ENCODE peak calls at places on chromosomes 3 and 15, in five cellular contexts. U is uterus, T is body of pancreas, A is GM23338, Z is right lobe of liver. H is an unnamed sample.

GRCh38 chr3:127610105-127610504 is 11.9 kb downstream of the MCM2 start:
- DNase-seq in U (no peak), T (no peak), A (no peak), Z (no peak), H (no peak)

GRCh38 chr3:81251108-81251507 is 510.3 kb downstream of the GBE1 start:
- DNase-seq in U (no peak), T (no peak), A (no peak), Z (no peak), H (no peak)

GRCh38 chr3:24341668-24342067 is 153.0 kb downstream of the THRB start:
- DNase-seq in U (no peak), T (no peak), A (no peak), Z (no peak), H (no peak)

GRCh38 chr3:8992199-8992598 is 28.9 kb upstream of the RAD18 start:
- DNase-seq in U (no peak), T (no peak), A (no peak), Z (no peak), H (no peak)

GRCh38 chr3:169091196-169091595 is 572.3 kb downstream of the MECOM start:
- DNase-seq in U (no peak), T (no peak), A (no peak), Z (no peak), H (no peak)

GRCh38 chr3:108673988-108674661 is 83.1 kb downstream of the RETNLB start:
- DNase-seq in U (no peak), T (no peak), A (no peak), Z (no peak), H (no peak)

GRCh38 chr3:10504161-10505049 is 981 bp downstream of the ATP2B2 start:
- DNase-seq in U (no peak), T (no peak), A (no peak), Z (no peak), H (no peak)

GRCh38 chr3:45269952-45270351 is 43.9 kb upstream of the TMEM158 start:
- DNase-seq in U (no peak), T (no peak), A (no peak), Z (no peak), H (no peak)

GRCh38 chr3:184230603-184231528 is 1.5 kb downstream of the VWA5B2 start:
- DNase-seq in U (no peak), T (peak; percentile 53), A (peak; percentile 65), Z (no peak), H (no peak)

GRCh38 chr3:69451594-69451993 is 65.7 kb upstream of the FRMD4B start:
- DNase-seq in U (no peak), T (no peak), A (peak; percentile 21), Z (no peak), H (no peak)

GRCh38 chr3:61181874-61182273 is 69.4 kb downstream of the FHIT start:
- DNase-seq in U (no peak), T (peak; percentile 9), A (no peak), Z (peak; percentile 33), H (no peak)

GRCh38 chr3:171967137-171967783 is 72.1 kb upstream of the FNDC3B start:
- DNase-seq in U (no peak), T (peak; percentile 47), A (no peak), Z (no peak), H (no peak)

GRCh38 chr3:151837057-151837456 is 23.1 kb downstream of the AADAC start:
- DNase-seq in U (no peak), T (peak; percentile 54), A (peak; percentile 49), Z (no peak), H (peak; percentile 61)

GRCh38 chr15:69116391-69116790 is 44.0 kb upstream of the GLCE start:
- DNase-seq in U (no peak), T (no peak), A (peak; percentile 58), Z (no peak), H (no peak)

DNA sequence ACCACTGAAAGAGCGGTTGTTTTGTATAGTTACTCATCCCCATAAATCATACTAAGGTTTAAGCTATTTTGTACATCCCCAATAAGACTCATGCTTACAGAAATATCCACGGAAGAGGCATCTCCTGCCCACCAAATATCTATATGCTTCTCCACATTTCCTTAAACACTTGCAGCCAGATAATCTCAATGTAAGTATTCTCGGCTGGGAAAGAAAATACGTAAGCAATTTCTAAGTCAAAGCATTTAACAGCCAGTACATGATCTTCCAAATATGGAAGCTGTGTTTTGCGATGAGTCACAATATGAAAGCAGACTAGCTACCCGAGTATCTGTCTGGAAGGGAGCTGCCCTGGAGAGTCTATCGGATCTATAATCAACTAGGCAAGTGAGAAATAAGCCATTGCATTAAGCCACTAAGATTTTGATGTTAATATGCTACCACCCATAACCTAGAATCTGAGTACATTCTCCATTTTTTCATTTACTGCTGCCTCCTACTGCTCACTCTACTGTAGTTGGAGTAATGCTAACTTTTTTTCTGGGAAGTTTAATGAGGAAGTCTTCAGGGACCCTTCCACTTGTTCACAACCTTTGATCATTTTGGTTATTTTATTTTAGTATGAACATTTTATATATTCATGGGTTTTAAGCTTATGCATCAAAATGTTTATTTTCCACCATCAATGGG is 26.9 kb upstream of the ZMAT3 start:
- DNase-seq in U (no peak), T (no peak), A (no peak), Z (no peak), H (no peak)
- TF ChIP-seq CTCF in U (no peak), T (no peak), A (no peak), Z (no peak), H (no peak)

DNA sequence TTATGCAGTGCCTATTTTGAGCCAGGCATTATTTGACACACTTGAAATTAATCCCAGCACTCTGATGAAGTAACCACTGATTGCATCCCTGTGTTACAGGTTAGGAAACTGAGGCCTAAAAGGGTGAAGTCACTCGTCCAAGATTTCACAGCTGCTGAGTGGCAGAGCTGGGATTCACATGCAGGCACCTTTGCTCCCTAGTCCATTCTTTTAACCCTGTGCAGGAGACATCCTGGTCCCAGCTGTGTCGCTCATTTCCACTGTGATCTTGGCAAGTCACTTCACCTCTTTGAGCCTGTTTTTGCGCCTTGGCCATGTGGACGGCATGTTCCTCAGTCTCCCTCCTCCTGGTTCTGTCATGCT is 70.5 kb downstream of the SMAD6 start:
- DNase-seq in U (no peak), T (no peak), A (no peak), Z (no peak), H (no peak)
- H3K4me1 ChIP-seq in U (peaks cover 15% of the 10 kb centered on the region), T (peaks cover 65% of the 10 kb centered on the region), A (peaks cover 31% of the 10 kb centered on the region), Z (peaks cover 13% of the 10 kb centered on the region), H (peaks cover 53% of the 10 kb centered on the region)

DNA sequence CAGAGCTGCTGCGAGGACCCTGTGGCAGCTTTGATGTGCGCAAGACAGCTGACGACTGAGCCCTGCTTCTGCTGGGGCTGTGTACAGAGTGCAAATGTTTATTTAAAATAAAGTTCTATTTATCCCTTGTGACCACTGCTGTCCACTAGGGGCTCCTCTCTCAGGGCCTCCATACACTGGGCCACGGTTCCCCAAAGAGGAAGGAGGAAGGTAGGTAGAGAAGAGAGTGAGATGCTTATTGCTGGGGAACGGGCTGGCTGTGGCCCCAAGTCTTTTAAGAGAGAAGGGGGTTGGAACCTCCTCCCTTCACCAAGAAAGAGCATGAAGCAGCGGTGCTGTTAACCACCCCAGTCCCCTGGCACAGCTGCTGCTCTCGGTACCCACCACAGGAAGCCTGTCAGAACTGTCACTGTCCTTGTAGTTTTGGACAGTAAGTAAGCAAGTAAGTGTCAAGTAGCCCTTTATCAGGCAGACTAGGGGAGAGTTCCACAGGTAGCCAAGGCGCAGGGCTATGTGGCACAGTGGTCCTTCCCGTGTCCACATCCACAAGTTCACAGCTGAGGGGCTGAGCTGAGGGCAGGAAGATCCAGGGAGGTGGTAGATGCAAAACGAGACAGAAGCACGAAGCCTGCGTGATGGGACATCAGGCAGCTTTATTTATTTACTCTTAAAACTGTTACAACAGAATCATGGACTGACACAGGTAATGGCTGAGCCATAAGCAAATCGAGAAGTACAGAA is 47.3 kb downstream of the DHX30 start:
- DNase-seq in U (no peak), T (peak; percentile 36), A (peak; percentile 54), Z (no peak), H (peak; percentile 41)
- TF ChIP-seq CTCF in U (peak; percentile 22), T (peak; percentile 20), A (peak; percentile 39), Z (no peak), H (peak; percentile 40)

GRCh38 chr3:99864289-99864688 is 46.6 kb downstream of the CMSS1 start:
- DNase-seq in U (no peak), T (no peak), A (no peak), Z (no peak), H (no peak)
- H3K4me1 ChIP-seq in U (peaks cover 14% of the 10 kb centered on the region), T (peaks cover 19% of the 10 kb centered on the region), A (no peaks in the 10 kb centered on the region), Z (no peaks in the 10 kb centered on the region), H (no peaks in the 10 kb centered on the region)

GRCh38 chr15:99467338-99467720 is 98.5 kb upstream of the MEF2A start:
- DNase-seq in U (no peak), T (no peak), A (no peak), Z (no peak), H (no peak)

GRCh38 chr15:99464137-99464536 is 101.6 kb upstream of the MEF2A start:
- DNase-seq in U (no peak), T (no peak), A (no peak), Z (no peak), H (no peak)

GRCh38 chr15:99472416-99473145 is 93.2 kb upstream of the MEF2A start:
- DNase-seq in U (no peak), T (peak; percentile 23), A (no peak), Z (no peak), H (no peak)

GRCh38 chr15:99467861-99468460 is 97.8 kb upstream of the MEF2A start:
- DNase-seq in U (no peak), T (no peak), A (no peak), Z (no peak), H (no peak)

GRCh38 chr15:99466701-99467337 is 99.0 kb upstream of the MEF2A start:
- DNase-seq in U (no peak), T (peak; percentile 27), A (no peak), Z (no peak), H (no peak)
- TF ChIP-seq CTCF in U (no peak), T (no peak), A (peak; percentile 11), Z (no peak), H (no peak)

GRCh38 chr3:133463441-133463860 is 63.6 kb downstream of the BFSP2 start:
- DNase-seq in U (no peak), T (no peak), A (no peak), Z (no peak), H (peak; percentile 55)
- H3K4me1 ChIP-seq in U (no peaks in the 10 kb centered on the region), T (peaks cover 10% of the 10 kb centered on the region), A (peaks cover 19% of the 10 kb centered on the region), Z (no peaks in the 10 kb centered on the region), H (peaks cover 46% of the 10 kb centered on the region)

GRCh38 chr3:85821130-85821756 is 862.5 kb downstream of the CADM2 start:
- DNase-seq in U (no peak), T (peak; percentile 26), A (peak; percentile 73), Z (no peak), H (no peak)
- TF ChIP-seq CTCF in U (no peak), T (peak; percentile 52), A (peak; percentile 79), Z (peak; percentile 41), H (peak; percentile 55)

H was measured in Caco-2.